ENCODE peak calls at places on chromosomes 16 and 17, in four cellular contexts. One of them, this sample, is unnamed.

GRCh38 chr16:88419790-88420189 is 33.3 kb upstream of the ZFPM1 start:
- DNase-seq in nephron progenitor cell: no peak
- DNase-seq in T follicular helper cell: no peak
- DNase-seq in EL: no peak
- DNase-seq in this sample: no peak

GRCh38 chr17:34360571-34360970 is 2.5 kb downstream of the CCL1 start:
- DNase-seq in EL: no peak
- DNase-seq in nephron progenitor cell: no peak
- DNase-seq in T follicular helper cell: no peak
- DNase-seq in this sample: no peak

GRCh38 chr16:55439101-55439690 is 39.8 kb upstream of the MMP2 start:
- DNase-seq in EL: no peak
- DNase-seq in T follicular helper cell: no peak
- DNase-seq in nephron progenitor cell: no peak
- DNase-seq in this sample: no peak

GRCh38 chr16:67951485-67951884 is 7.6 kb upstream of the LCAT start:
- DNase-seq in nephron progenitor cell: no peak
- DNase-seq in EL: no peak
- DNase-seq in T follicular helper cell: no peak
- DNase-seq in this sample: no peak

GRCh38 chr17:72219136-72219823 is 98.5 kb downstream of the SOX9 start:
- DNase-seq in T follicular helper cell: no peak
- DNase-seq in nephron progenitor cell: peak
- DNase-seq in EL: peak
- DNase-seq in this sample: no peak

GRCh38 chr17:79340771-79341528 is 266.3 kb downstream of the ENGASE start:
- DNase-seq in nephron progenitor cell: no peak
- DNase-seq in T follicular helper cell: no peak
- DNase-seq in EL: no peak
- DNase-seq in this sample: peak

GRCh38 chr16:66093217-66093616 is 273.3 kb upstream of the CDH5 start:
- DNase-seq in T follicular helper cell: no peak
- DNase-seq in EL: peak
- DNase-seq in nephron progenitor cell: no peak
- DNase-seq in this sample: no peak

GRCh38 chr16:154223-155030 is 2.0 kb downstream of the HBZ start:
- DNase-seq in nephron progenitor cell: peak
- DNase-seq in T follicular helper cell: no peak
- DNase-seq in EL: peak
- DNase-seq in this sample: no peak

GRCh38 chr17:8324913-8325312 is 14.7 kb upstream of the ODF4 start:
- DNase-seq in nephron progenitor cell: no peak
- DNase-seq in T follicular helper cell: no peak
- DNase-seq in EL: no peak
- DNase-seq in this sample: no peak

GRCh38 chr16:50836121-50836541 is 94.2 kb downstream of the CYLD start:
- DNase-seq in nephron progenitor cell: no peak
- DNase-seq in EL: no peak
- DNase-seq in T follicular helper cell: no peak
- DNase-seq in this sample: no peak

GRCh38 chr17:73800893-73801292 is 156.6 kb upstream of the SDK2 start:
- DNase-seq in T follicular helper cell: no peak
- DNase-seq in nephron progenitor cell: no peak
- DNase-seq in EL: no peak
- DNase-seq in this sample: no peak

GRCh38 chr17:78341559-78342437 is 18.1 kb downstream of the SOCS3 start:
- DNase-seq in EL: peak
- DNase-seq in T follicular helper cell: no peak
- DNase-seq in nephron progenitor cell: peak
- DNase-seq in this sample: peak

GRCh38 chr17:29977836-29978235 is 36.4 kb downstream of the EFCAB5 start:
- DNase-seq in T follicular helper cell: no peak
- DNase-seq in nephron progenitor cell: no peak
- DNase-seq in EL: peak
- DNase-seq in this sample: no peak

GRCh38 chr16:81560979-81561657 is 116.5 kb downstream of the CMIP start:
- DNase-seq in nephron progenitor cell: no peak
- DNase-seq in T follicular helper cell: no peak
- DNase-seq in EL: peak
- DNase-seq in this sample: no peak

GRCh38 chr16:64292953-64293352 is 828.9 kb downstream of the CDH11 start:
- DNase-seq in EL: no peak
- DNase-seq in T follicular helper cell: no peak
- DNase-seq in nephron progenitor cell: no peak
- DNase-seq in this sample: no peak

GRCh38 chr16:3952342-3953131 is 72.0 kb upstream of the CREBBP start:
- DNase-seq in T follicular helper cell: no peak
- DNase-seq in nephron progenitor cell: no peak
- DNase-seq in EL: no peak
- DNase-seq in this sample: no peak

GRCh38 chr17:34171245-34171818 is 83.8 kb upstream of the CCL2 start:
- DNase-seq in EL: peak
- DNase-seq in T follicular helper cell: peak
- DNase-seq in nephron progenitor cell: peak
- DNase-seq in this sample: peak

GRCh38 chr16:9090101-9090959 is 1.1 kb upstream of the HAPSTR1 start:
- DNase-seq in nephron progenitor cell: peak
- DNase-seq in EL: no peak
- DNase-seq in T follicular helper cell: peak
- DNase-seq in this sample: peak

GRCh38 chr17:43338886-43339516 is 59.8 kb upstream of the ARL4D start:
- DNase-seq in T follicular helper cell: peak
- DNase-seq in EL: peak
- DNase-seq in nephron progenitor cell: peak
- DNase-seq in this sample: peak

GRCh38 chr17:44894642-44895041 is 4.6 kb downstream of the EFTUD2 start:
- DNase-seq in nephron progenitor cell: no peak
- DNase-seq in T follicular helper cell: no peak
- DNase-seq in EL: no peak
- DNase-seq in this sample: no peak

GRCh38 chr17:69179227-69179952 is 37.7 kb upstream of the ABCA6 start:
- DNase-seq in T follicular helper cell: no peak
- DNase-seq in nephron progenitor cell: no peak
- DNase-seq in EL: peak
- DNase-seq in this sample: no peak

GRCh38 chr17:29069526-29070041 is 26.6 kb downstream of the PIPOX start:
- DNase-seq in EL: peak
- DNase-seq in T follicular helper cell: no peak
- DNase-seq in nephron progenitor cell: no peak
- DNase-seq in this sample: no peak

GRCh38 chr17:10121971-10122707 is 76.3 kb downstream of the GAS7 start:
- DNase-seq in EL: no peak
- DNase-seq in nephron progenitor cell: no peak
- DNase-seq in T follicular helper cell: no peak
- DNase-seq in this sample: no peak

GRCh38 chr17:70235252-70235651 is 65.9 kb downstream of the KCNJ2 start:
- DNase-seq in EL: no peak
- DNase-seq in nephron progenitor cell: no peak
- DNase-seq in T follicular helper cell: no peak
- DNase-seq in this sample: no peak

GRCh38 chr17:47720754-47721533 is 12.1 kb upstream of the TBX21 start:
- DNase-seq in EL: peak
- DNase-seq in nephron progenitor cell: no peak
- DNase-seq in T follicular helper cell: peak
- DNase-seq in this sample: peak

GRCh38 chr16:47774661-47775060 is 313.5 kb downstream of the PHKB start:
- DNase-seq in nephron progenitor cell: no peak
- DNase-seq in EL: peak
- DNase-seq in T follicular helper cell: no peak
- DNase-seq in this sample: no peak

GRCh38 chr17:59786536-59787319 is 79.3 kb downstream of the VMP1 start:
- DNase-seq in nephron progenitor cell: no peak
- DNase-seq in EL: peak
- DNase-seq in T follicular helper cell: peak
- DNase-seq in this sample: peak

GRCh38 chr17:39928868-39929651 is 1.5 kb downstream of the LRRC3C start:
- DNase-seq in nephron progenitor cell: no peak
- DNase-seq in EL: peak
- DNase-seq in T follicular helper cell: no peak
- DNase-seq in this sample: peak

GRCh38 chr16:3157229-3158013 is 22.6 kb downstream of the ZNF213 start:
- DNase-seq in EL: peak
- DNase-seq in nephron progenitor cell: peak
- DNase-seq in T follicular helper cell: no peak
- DNase-seq in this sample: peak

GRCh38 chr17:80461527-80462166 is 14.8 kb downstream of the NPTX1 start:
- DNase-seq in nephron progenitor cell: no peak
- DNase-seq in T follicular helper cell: no peak
- DNase-seq in EL: no peak
- DNase-seq in this sample: no peak

GRCh38 chr16:58451945-58452401 is 48.0 kb upstream of the NDRG4 start:
- DNase-seq in T follicular helper cell: no peak
- DNase-seq in nephron progenitor cell: no peak
- DNase-seq in EL: peak
- DNase-seq in this sample: no peak

GRCh38 chr16:85126731-85127662 is 14.7 kb upstream of the CIBAR2 start:
- DNase-seq in T follicular helper cell: no peak
- DNase-seq in nephron progenitor cell: peak
- DNase-seq in EL: peak
- DNase-seq in this sample: no peak

GRCh38 chr17:8742274-8742673 is 2.4 kb downstream of the CCDC42 start:
- DNase-seq in T follicular helper cell: no peak
- DNase-seq in EL: no peak
- DNase-seq in nephron progenitor cell: no peak
- DNase-seq in this sample: no peak

GRCh38 chr17:48610282-48611211 is at the start of gene HOXB7:
- DNase-seq in T follicular helper cell: no peak
- DNase-seq in nephron progenitor cell: peak
- DNase-seq in EL: no peak
- DNase-seq in this sample: peak

GRCh38 chr16:1428511-1428910 is 2.4 kb upstream of the PERCC1 start:
- DNase-seq in nephron progenitor cell: peak
- DNase-seq in EL: no peak
- DNase-seq in T follicular helper cell: no peak
- DNase-seq in this sample: peak

This sample was measured in RPMI8226.